ENCODE peak calls at places on chromosome 20, in ten cellular contexts. O is CD8-positive, alpha-beta T cell; J is HL-60; N is lower lobe of right lung; B is heart left ventricle; A is psoas muscle; U is A673; S is mammary epithelial cell; Q is colonic mucosa; C is hepatocyte. W is an unnamed sample. For H3K27me3, the result is how much of the 10 kb centered on the place peaks cover.

GRCh38 chr20:57244627-57245214 is 21.7 kb downstream of the BMP7 start:
- DNase-seq in O (no peak), N (no peak), Q (no peak), C (no peak), B (no peak), S (no peak), U (no peak), A (no peak), J (no peak), W (peak)

GRCh38 chr20:3987296-3987695 is 28.1 kb downstream of the RNF24 start:
- DNase-seq in C (no peak), U (peak), B (no peak), Q (no peak), S (no peak), A (no peak), O (no peak), J (no peak), N (no peak), W (no peak)

GRCh38 chr20:56422131-56422823 is 10.2 kb downstream of the CASS4 start:
- DNase-seq in A (no peak), S (peak), B (no peak), U (peak), J (peak), O (no peak), C (no peak), N (no peak), Q (no peak), W (no peak)

GRCh38 chr20:25669826-25670422 is 26.7 kb downstream of the ZNF337 start:
- DNase-seq in Q (no peak), C (peak), J (no peak), U (peak), S (peak), O (no peak), B (no peak), N (no peak), A (no peak), W (peak)

GRCh38 chr20:52191436-52192295 is at the start of gene ZFP64:
- DNase-seq in J (peak), C (peak), B (peak), S (peak), O (peak), A (peak), Q (peak), U (peak), N (peak), W (peak)

GRCh38 chr20:64036346-64037198 is 590 bp downstream of the C20orf204 start:
- DNase-seq in A (no peak), C (no peak), N (no peak), O (peak), Q (no peak), U (no peak), J (no peak), B (no peak), S (no peak), W (no peak)

GRCh38 chr20:36836591-36837329 is 39.2 kb upstream of the TLDC2 start:
- DNase-seq in U (peak), N (peak), A (no peak), Q (peak), S (no peak), B (peak), C (peak), J (peak), O (peak), W (peak)

GRCh38 chr20:19964289-19965263 is 52.6 kb upstream of the NAA20 start:
- DNase-seq in C (peak), O (no peak), S (peak), B (peak), U (no peak), N (peak), A (peak), J (no peak), Q (peak), W (no peak)

GRCh38 chr20:38043512-38044300 is 10.2 kb downstream of the RPRD1B start:
- DNase-seq in A (peak), C (peak), O (no peak), U (peak), S (peak), N (no peak), B (no peak), J (no peak), Q (no peak), W (no peak)

GRCh38 chr20:5719861-5720401 is 30.3 kb upstream of the SHLD1 start:
- DNase-seq in U (no peak), O (no peak), Q (no peak), B (no peak), C (no peak), J (no peak), A (no peak), S (peak), N (no peak), W (no peak)

GRCh38 chr20:11585752-11586352 is 331.8 kb upstream of the BTBD3 start:
- DNase-seq in B (no peak), J (no peak), O (no peak), Q (no peak), U (peak), A (no peak), N (no peak), S (peak), C (peak), W (no peak)

GRCh38 chr20:55116598-55116997 is 641.2 kb downstream of the DOK5 start:
- DNase-seq in J (no peak), A (no peak), N (no peak), B (no peak), O (no peak), C (no peak), S (no peak), U (no peak), Q (no peak), W (no peak)

GRCh38 chr20:33072813-33073212 is 6.6 kb upstream of the BPIFB4 start:
- DNase-seq in Q (no peak), N (no peak), A (no peak), J (no peak), B (no peak), C (no peak), U (no peak), O (no peak), S (no peak), W (no peak)

GRCh38 chr20:33079267-33079666 is at the start of gene BPIFB4:
- DNase-seq in A (no peak), C (no peak), N (no peak), U (no peak), B (no peak), O (no peak), J (peak), S (peak), Q (no peak), W (no peak)

GRCh38 chr20:33075281-33075680 is 4.2 kb upstream of the BPIFB4 start:
- DNase-seq in S (no peak), A (no peak), U (no peak), Q (no peak), C (no peak), J (no peak), O (no peak), B (no peak), N (no peak), W (peak)

GRCh38 chr20:33074675-33075074 is 4.8 kb upstream of the BPIFB4 start:
- DNase-seq in A (no peak), B (no peak), U (no peak), N (no peak), Q (no peak), S (no peak), J (no peak), O (no peak), C (no peak), W (no peak)

GRCh38 chr20:33076662-33077398 is 2.6 kb upstream of the BPIFB4 start:
- DNase-seq in U (peak), B (no peak), A (no peak), O (no peak), S (peak), J (peak), Q (no peak), N (no peak), C (peak), W (peak)
- TF ChIP-seq CTCF in U (peak), B (no peak), A (peak), O (no peak), S (peak), J (peak), Q (no peak), N (no peak), C (peak), W (peak)

GRCh38 chr20:50116368-50116999 is 3.5 kb upstream of the UBE2V1 start:
- DNase-seq in U (no peak), J (no peak), C (no peak), O (no peak), S (no peak), Q (no peak), B (no peak), N (no peak), A (no peak), W (no peak)
- H3K27me3 ChIP-seq in U (under half), J (under half), C (under half), O (under half), S (under half), Q (under half), B (under half), N (under half), A (under half), W (under half)

GRCh38 chr20:663315-664090 is 10.5 kb upstream of the SRXN1 start:
- DNase-seq in A (no peak), C (no peak), B (no peak), J (peak), Q (no peak), O (no peak), N (no peak), U (no peak), S (peak), W (no peak)

GRCh38 chr20:661474-662288 is 8.7 kb upstream of the SRXN1 start:
- DNase-seq in S (peak), Q (no peak), J (no peak), O (no peak), A (no peak), U (no peak), C (no peak), N (no peak), B (no peak), W (no peak)

GRCh38 chr20:664576-664975 is 11.0 kb downstream of the SCRT2 start:
- DNase-seq in S (no peak), J (no peak), N (no peak), B (no peak), C (no peak), Q (no peak), U (no peak), A (no peak), O (no peak), W (no peak)

GRCh38 chr20:664151-664550 is 11.2 kb upstream of the SRXN1 start:
- DNase-seq in Q (no peak), S (no peak), J (no peak), C (no peak), A (no peak), B (no peak), O (no peak), N (no peak), U (no peak), W (no peak)

GRCh38 chr20:662289-663192 is 9.5 kb upstream of the SRXN1 start:
- DNase-seq in O (no peak), N (no peak), S (no peak), B (no peak), Q (no peak), A (no peak), C (no peak), U (no peak), J (no peak), W (no peak)
- TF ChIP-seq CTCF in O (no peak), N (no peak), S (no peak), B (no peak), Q (no peak), A (no peak), C (no peak), U (no peak), J (no peak), W (no peak)

DNA sequence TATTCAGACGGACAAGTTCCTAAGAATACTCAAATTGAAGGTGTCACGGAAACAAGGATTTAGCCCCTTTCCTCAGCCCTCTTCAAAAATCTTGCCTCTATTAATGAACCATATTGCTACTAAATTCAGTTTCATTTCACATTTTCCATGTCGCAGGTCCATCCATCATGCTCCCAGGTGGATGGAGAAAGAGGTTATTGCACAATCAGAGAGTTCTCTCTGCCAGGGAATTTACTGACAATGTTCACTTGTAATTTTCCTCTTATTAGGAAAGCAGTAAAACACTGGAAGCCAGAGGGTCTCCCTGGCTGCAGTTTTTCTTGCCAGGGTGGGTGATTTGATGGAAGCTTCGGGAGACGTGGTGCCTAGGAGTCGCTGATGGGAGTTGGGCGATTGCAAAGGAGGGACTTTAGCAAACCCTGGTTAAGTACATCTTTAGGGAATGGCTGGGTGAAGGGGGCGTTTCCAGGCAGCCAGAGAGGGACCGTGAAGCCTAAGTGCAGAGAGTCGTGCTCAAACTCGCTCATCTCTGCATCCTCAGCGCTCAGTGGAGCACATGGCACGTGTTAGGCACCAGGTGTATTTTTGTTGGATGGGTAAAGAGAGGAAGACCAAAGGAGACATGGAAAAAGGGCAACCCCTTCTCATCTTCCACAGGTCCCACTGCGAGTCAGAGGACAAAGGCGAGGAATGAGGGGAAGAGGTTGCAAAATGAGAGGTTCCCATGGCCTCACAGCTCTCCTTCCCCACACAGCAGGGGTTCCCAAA is 321.9 kb upstream of the CDH4 start:
- DNase-seq in U (no peak), J (no peak), C (no peak), O (no peak), A (no peak), S (no peak), Q (no peak), B (no peak), N (no peak), W (no peak)
- H3K27me3 ChIP-seq in U (under half), J (under half), C (under half), O (under half), A (under half), S (under half), Q (under half), B (under half), N (under half), W (half or more)